ENCODE peak calls at places on chromosome 1, in eight cellular contexts. One of them, this sample, is unnamed.

GRCh38 chr1:33867684-33868083 is 3.8 kb downstream of the HMGB4 start:
- DNase-seq in fibroblast of lung: no peak
- DNase-seq in OCI-LY7: no peak
- DNase-seq in K562: no peak
- DNase-seq in dorsolateral prefrontal cortex: no peak
- DNase-seq in psoas muscle: no peak
- DNase-seq in neural crest cell: no peak
- DNase-seq in WTC11: no peak
- DNase-seq in this sample: peak

GRCh38 chr1:107680579-107680985 is 284.4 kb downstream of the VAV3 start:
- DNase-seq in fibroblast of lung: no peak
- DNase-seq in OCI-LY7: no peak
- DNase-seq in K562: no peak
- DNase-seq in dorsolateral prefrontal cortex: no peak
- DNase-seq in psoas muscle: no peak
- DNase-seq in neural crest cell: no peak
- DNase-seq in WTC11: no peak
- DNase-seq in this sample: no peak

GRCh38 chr1:116990612-116991151 is 10.9 kb upstream of the CD101 start:
- DNase-seq in fibroblast of lung: peak
- DNase-seq in OCI-LY7: no peak
- DNase-seq in K562: no peak
- DNase-seq in dorsolateral prefrontal cortex: no peak
- DNase-seq in psoas muscle: peak
- DNase-seq in neural crest cell: no peak
- DNase-seq in WTC11: no peak
- DNase-seq in this sample: no peak

GRCh38 chr1:246111570-246111969 is 395.5 kb downstream of the SMYD3 start:
- DNase-seq in fibroblast of lung: no peak
- DNase-seq in OCI-LY7: no peak
- DNase-seq in K562: peak
- DNase-seq in dorsolateral prefrontal cortex: no peak
- DNase-seq in psoas muscle: no peak
- DNase-seq in neural crest cell: no peak
- DNase-seq in WTC11: no peak
- DNase-seq in this sample: no peak

GRCh38 chr1:201808633-201808990 is 20.3 kb upstream of the IPO9 start:
- DNase-seq in fibroblast of lung: no peak
- DNase-seq in OCI-LY7: no peak
- DNase-seq in K562: no peak
- DNase-seq in dorsolateral prefrontal cortex: no peak
- DNase-seq in psoas muscle: no peak
- DNase-seq in neural crest cell: no peak
- DNase-seq in WTC11: no peak
- DNase-seq in this sample: no peak

GRCh38 chr1:60589916-60590315 is 492.4 kb upstream of the NFIA start:
- DNase-seq in fibroblast of lung: peak
- DNase-seq in OCI-LY7: no peak
- DNase-seq in K562: no peak
- DNase-seq in dorsolateral prefrontal cortex: no peak
- DNase-seq in psoas muscle: no peak
- DNase-seq in neural crest cell: no peak
- DNase-seq in WTC11: no peak
- DNase-seq in this sample: no peak

GRCh38 chr1:99565606-99566289 is 80.2 kb upstream of the PALMD start:
- DNase-seq in fibroblast of lung: no peak
- DNase-seq in OCI-LY7: no peak
- DNase-seq in K562: no peak
- DNase-seq in dorsolateral prefrontal cortex: no peak
- DNase-seq in psoas muscle: no peak
- DNase-seq in neural crest cell: no peak
- DNase-seq in WTC11: no peak
- DNase-seq in this sample: no peak

GRCh38 chr1:11052839-11053757 is 6.1 kb upstream of the MASP2 start:
- DNase-seq in fibroblast of lung: no peak
- DNase-seq in OCI-LY7: peak
- DNase-seq in K562: peak
- DNase-seq in dorsolateral prefrontal cortex: peak
- DNase-seq in psoas muscle: no peak
- DNase-seq in neural crest cell: no peak
- DNase-seq in WTC11: no peak
- DNase-seq in this sample: no peak

GRCh38 chr1:226634156-226634588 is 85.6 kb downstream of the STUM start:
- DNase-seq in fibroblast of lung: peak
- DNase-seq in OCI-LY7: peak
- DNase-seq in K562: peak
- DNase-seq in dorsolateral prefrontal cortex: peak
- DNase-seq in psoas muscle: peak
- DNase-seq in neural crest cell: peak
- DNase-seq in WTC11: peak
- DNase-seq in this sample: peak

GRCh38 chr1:181308098-181308497 is 175.2 kb upstream of the CACNA1E start:
- DNase-seq in fibroblast of lung: no peak
- DNase-seq in OCI-LY7: no peak
- DNase-seq in K562: no peak
- DNase-seq in dorsolateral prefrontal cortex: no peak
- DNase-seq in psoas muscle: no peak
- DNase-seq in neural crest cell: no peak
- DNase-seq in WTC11: no peak
- DNase-seq in this sample: no peak

GRCh38 chr1:16132325-16132785 is 23.5 kb downstream of the EPHA2 start:
- DNase-seq in fibroblast of lung: no peak
- DNase-seq in OCI-LY7: no peak
- DNase-seq in K562: no peak
- DNase-seq in dorsolateral prefrontal cortex: no peak
- DNase-seq in psoas muscle: no peak
- DNase-seq in neural crest cell: no peak
- DNase-seq in WTC11: no peak
- DNase-seq in this sample: no peak

GRCh38 chr1:61163355-61163754 is 81.0 kb downstream of the NFIA start:
- DNase-seq in fibroblast of lung: no peak
- DNase-seq in OCI-LY7: no peak
- DNase-seq in K562: no peak
- DNase-seq in dorsolateral prefrontal cortex: no peak
- DNase-seq in psoas muscle: no peak
- DNase-seq in neural crest cell: no peak
- DNase-seq in WTC11: no peak
- DNase-seq in this sample: no peak

GRCh38 chr1:179144621-179145020 is 62.8 kb downstream of the TOR3A start:
- DNase-seq in fibroblast of lung: no peak
- DNase-seq in OCI-LY7: no peak
- DNase-seq in K562: no peak
- DNase-seq in dorsolateral prefrontal cortex: no peak
- DNase-seq in psoas muscle: no peak
- DNase-seq in neural crest cell: no peak
- DNase-seq in WTC11: no peak
- DNase-seq in this sample: no peak

GRCh38 chr1:61506944-61507343 is 218.0 kb downstream of the TM2D1 start:
- DNase-seq in fibroblast of lung: no peak
- DNase-seq in OCI-LY7: no peak
- DNase-seq in K562: no peak
- DNase-seq in dorsolateral prefrontal cortex: no peak
- DNase-seq in psoas muscle: no peak
- DNase-seq in neural crest cell: no peak
- DNase-seq in WTC11: no peak
- DNase-seq in this sample: no peak

GRCh38 chr1:151368000-151368744 is 4.3 kb downstream of the SELENBP1 start:
- DNase-seq in fibroblast of lung: no peak
- DNase-seq in OCI-LY7: no peak
- DNase-seq in K562: no peak
- DNase-seq in dorsolateral prefrontal cortex: no peak
- DNase-seq in psoas muscle: peak
- DNase-seq in neural crest cell: no peak
- DNase-seq in WTC11: no peak
- DNase-seq in this sample: no peak

GRCh38 chr1:170664828-170665617 is 1.1 kb downstream of the PRRX1 start:
- DNase-seq in fibroblast of lung: peak
- DNase-seq in OCI-LY7: no peak
- DNase-seq in K562: no peak
- DNase-seq in dorsolateral prefrontal cortex: no peak
- DNase-seq in psoas muscle: peak
- DNase-seq in neural crest cell: no peak
- DNase-seq in WTC11: peak
- DNase-seq in this sample: no peak
- TF ChIP-seq CTCF in fibroblast of lung: peak
- TF ChIP-seq CTCF in OCI-LY7: no peak
- TF ChIP-seq CTCF in K562: no peak
- TF ChIP-seq CTCF in dorsolateral prefrontal cortex: no peak
- TF ChIP-seq CTCF in psoas muscle: peak
- TF ChIP-seq CTCF in neural crest cell: peak
- TF ChIP-seq CTCF in WTC11: no peak
- TF ChIP-seq CTCF in this sample: no peak

GRCh38 chr1:166153641-166154350 is 13.0 kb downstream of the FAM78B start:
- DNase-seq in fibroblast of lung: no peak
- DNase-seq in OCI-LY7: no peak
- DNase-seq in K562: no peak
- DNase-seq in dorsolateral prefrontal cortex: no peak
- DNase-seq in psoas muscle: no peak
- DNase-seq in neural crest cell: no peak
- DNase-seq in WTC11: no peak
- DNase-seq in this sample: no peak

GRCh38 chr1:166156674-166157073 is 10.1 kb downstream of the FAM78B start:
- DNase-seq in fibroblast of lung: no peak
- DNase-seq in OCI-LY7: no peak
- DNase-seq in K562: no peak
- DNase-seq in dorsolateral prefrontal cortex: no peak
- DNase-seq in psoas muscle: no peak
- DNase-seq in neural crest cell: no peak
- DNase-seq in WTC11: no peak
- DNase-seq in this sample: no peak

GRCh38 chr1:166152977-166153376 is 13.8 kb downstream of the FAM78B start:
- DNase-seq in fibroblast of lung: no peak
- DNase-seq in OCI-LY7: no peak
- DNase-seq in K562: no peak
- DNase-seq in dorsolateral prefrontal cortex: no peak
- DNase-seq in psoas muscle: no peak
- DNase-seq in neural crest cell: no peak
- DNase-seq in WTC11: no peak
- DNase-seq in this sample: no peak

GRCh38 chr1:166151804-166152203 is 15.0 kb downstream of the FAM78B start:
- DNase-seq in fibroblast of lung: no peak
- DNase-seq in OCI-LY7: no peak
- DNase-seq in K562: no peak
- DNase-seq in dorsolateral prefrontal cortex: no peak
- DNase-seq in psoas muscle: no peak
- DNase-seq in neural crest cell: no peak
- DNase-seq in WTC11: no peak
- DNase-seq in this sample: no peak

GRCh38 chr1:166155108-166155507 is 11.7 kb downstream of the FAM78B start:
- DNase-seq in fibroblast of lung: no peak
- DNase-seq in OCI-LY7: no peak
- DNase-seq in K562: no peak
- DNase-seq in dorsolateral prefrontal cortex: no peak
- DNase-seq in psoas muscle: no peak
- DNase-seq in neural crest cell: no peak
- DNase-seq in WTC11: no peak
- DNase-seq in this sample: no peak
- TF ChIP-seq CTCF in fibroblast of lung: no peak
- TF ChIP-seq CTCF in OCI-LY7: no peak
- TF ChIP-seq CTCF in K562: no peak
- TF ChIP-seq CTCF in dorsolateral prefrontal cortex: no peak
- TF ChIP-seq CTCF in psoas muscle: no peak
- TF ChIP-seq CTCF in neural crest cell: no peak
- TF ChIP-seq CTCF in WTC11: no peak
- TF ChIP-seq CTCF in this sample: no peak

GRCh38 chr1:149940427-149940826 is 3.7 kb upstream of the MTMR11 start:
- DNase-seq in fibroblast of lung: no peak
- DNase-seq in OCI-LY7: no peak
- DNase-seq in K562: no peak
- DNase-seq in dorsolateral prefrontal cortex: no peak
- DNase-seq in psoas muscle: no peak
- DNase-seq in neural crest cell: no peak
- DNase-seq in WTC11: no peak
- DNase-seq in this sample: no peak

GRCh38 chr1:149937779-149938178 is 1.1 kb upstream of the MTMR11 start:
- DNase-seq in fibroblast of lung: no peak
- DNase-seq in OCI-LY7: no peak
- DNase-seq in K562: no peak
- DNase-seq in dorsolateral prefrontal cortex: no peak
- DNase-seq in psoas muscle: no peak
- DNase-seq in neural crest cell: no peak
- DNase-seq in WTC11: no peak
- DNase-seq in this sample: peak

GRCh38 chr1:149945206-149945605 is 8.5 kb upstream of the MTMR11 start:
- DNase-seq in fibroblast of lung: no peak
- DNase-seq in OCI-LY7: no peak
- DNase-seq in K562: no peak
- DNase-seq in dorsolateral prefrontal cortex: no peak
- DNase-seq in psoas muscle: no peak
- DNase-seq in neural crest cell: no peak
- DNase-seq in WTC11: no peak
- DNase-seq in this sample: no peak

GRCh38 chr1:149942885-149943284 is 6.2 kb upstream of the MTMR11 start:
- DNase-seq in fibroblast of lung: no peak
- DNase-seq in OCI-LY7: no peak
- DNase-seq in K562: no peak
- DNase-seq in dorsolateral prefrontal cortex: no peak
- DNase-seq in psoas muscle: no peak
- DNase-seq in neural crest cell: no peak
- DNase-seq in WTC11: no peak
- DNase-seq in this sample: no peak

DNA sequence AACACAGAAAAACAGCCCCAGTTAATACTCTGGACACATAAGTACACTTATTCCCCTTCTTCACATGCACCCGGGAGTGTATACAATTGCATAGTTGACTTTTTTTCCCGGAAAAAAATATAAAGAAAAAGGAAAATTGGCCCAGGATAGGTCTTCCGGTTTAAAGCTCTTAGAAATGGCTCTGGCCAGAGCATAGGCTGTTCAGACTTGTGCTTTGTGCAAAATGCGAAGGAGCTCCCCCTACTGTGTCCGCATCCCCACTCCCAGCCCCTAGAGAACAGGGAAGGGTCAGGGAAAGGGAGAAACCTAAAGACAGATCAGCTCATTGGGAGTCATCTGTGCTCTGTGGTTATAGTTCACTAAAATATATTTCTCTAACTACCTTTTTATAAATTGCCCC is 5.5 kb upstream of the MTMR11 start:
- DNase-seq in fibroblast of lung: peak
- DNase-seq in OCI-LY7: no peak
- DNase-seq in K562: peak
- DNase-seq in dorsolateral prefrontal cortex: no peak
- DNase-seq in psoas muscle: no peak
- DNase-seq in neural crest cell: peak
- DNase-seq in WTC11: peak
- DNase-seq in this sample: no peak
- TF ChIP-seq CTCF in fibroblast of lung: peak
- TF ChIP-seq CTCF in OCI-LY7: peak
- TF ChIP-seq CTCF in K562: peak
- TF ChIP-seq CTCF in dorsolateral prefrontal cortex: peak
- TF ChIP-seq CTCF in psoas muscle: peak
- TF ChIP-seq CTCF in neural crest cell: peak
- TF ChIP-seq CTCF in WTC11: no peak
- TF ChIP-seq CTCF in this sample: no peak

GRCh38 chr1:231983266-231984193 is 356.9 kb downstream of the DISC1 start:
- DNase-seq in fibroblast of lung: no peak
- DNase-seq in OCI-LY7: no peak
- DNase-seq in K562: no peak
- DNase-seq in dorsolateral prefrontal cortex: no peak
- DNase-seq in psoas muscle: no peak
- DNase-seq in neural crest cell: no peak
- DNase-seq in WTC11: no peak
- DNase-seq in this sample: no peak
- TF ChIP-seq CTCF in fibroblast of lung: no peak
- TF ChIP-seq CTCF in OCI-LY7: peak
- TF ChIP-seq CTCF in K562: no peak
- TF ChIP-seq CTCF in dorsolateral prefrontal cortex: no peak
- TF ChIP-seq CTCF in psoas muscle: no peak
- TF ChIP-seq CTCF in neural crest cell: no peak
- TF ChIP-seq CTCF in WTC11: peak
- TF ChIP-seq CTCF in this sample: no peak